ENCODE peak calls at places on chromosome 21, in nine cellular contexts. A, G, O, T, N, X, J, P and S are unnamed samples.

GRCh38 chr21:43864313-43864805 is 664 bp upstream of the AGPAT3 start:
- DNase-seq in A (peak), G (peak), O (peak), T (no peak), N (no peak), X (peak), J (peak), P (peak), S (peak)

GRCh38 chr21:41786521-41786987 is 19.7 kb upstream of the RIPK4 start:
- DNase-seq in A (peak), G (no peak), O (no peak), T (no peak), N (no peak), X (no peak), J (no peak), P (peak), S (no peak)

GRCh38 chr21:41668686-41669532 is 97.9 kb downstream of the RIPK4 start:
- DNase-seq in A (no peak), G (no peak), O (no peak), T (no peak), N (no peak), X (no peak), J (peak), P (no peak), S (no peak)

GRCh38 chr21:42518216-42518615 is 4.6 kb downstream of the SLC37A1 start:
- DNase-seq in A (no peak), G (no peak), O (no peak), T (no peak), N (peak), X (no peak), J (no peak), P (no peak), S (no peak)

GRCh38 chr21:38834725-38835124 is 29.0 kb downstream of the ETS2 start:
- DNase-seq in A (no peak), G (no peak), O (no peak), T (no peak), N (no peak), X (no peak), J (no peak), P (no peak), S (no peak)

GRCh38 chr21:34821717-34822116 is 152.9 kb downstream of the CLIC6 start:
- DNase-seq in A (no peak), G (no peak), O (no peak), T (no peak), N (no peak), X (no peak), J (no peak), P (no peak), S (no peak)

GRCh38 chr21:41750051-41750450 is 16.8 kb downstream of the RIPK4 start:
- DNase-seq in A (no peak), G (no peak), O (no peak), T (no peak), N (no peak), X (no peak), J (peak), P (no peak), S (no peak)

GRCh38 chr21:34724857-34725195 is 56.0 kb downstream of the CLIC6 start:
- DNase-seq in A (no peak), G (no peak), O (no peak), T (no peak), N (no peak), X (no peak), J (no peak), P (no peak), S (no peak)

GRCh38 chr21:44548922-44549321 is 2.4 kb downstream of the KRTAP10-2 start:
- DNase-seq in A (no peak), G (no peak), O (no peak), T (no peak), N (no peak), X (no peak), J (peak), P (no peak), S (no peak)

GRCh38 chr21:25750085-25750484 is 15.3 kb downstream of the GABPA start:
- DNase-seq in A (no peak), G (no peak), O (no peak), T (no peak), N (no peak), X (peak), J (no peak), P (no peak), S (no peak)

GRCh38 chr21:36615274-36615964 is 83.5 kb upstream of the SIM2 start:
- DNase-seq in A (no peak), G (no peak), O (no peak), T (peak), N (no peak), X (no peak), J (peak), P (no peak), S (no peak)

GRCh38 chr21:44989538-44989888 is 49.7 kb downstream of the SLX9 start:
- DNase-seq in A (no peak), G (no peak), O (no peak), T (no peak), N (no peak), X (no peak), J (no peak), P (no peak), S (no peak)

GRCh38 chr21:17903929-17904639 is 84.9 kb upstream of the C21orf91 start:
- DNase-seq in A (no peak), G (no peak), O (no peak), T (no peak), N (no peak), X (no peak), J (no peak), P (no peak), S (no peak)

GRCh38 chr21:45041351-45041805 is 33.0 kb upstream of the ADARB1 start:
- DNase-seq in A (no peak), G (no peak), O (no peak), T (no peak), N (peak), X (peak), J (peak), P (no peak), S (no peak)

GRCh38 chr21:36265431-36265830 is 54.6 kb upstream of the MORC3 start:
- DNase-seq in A (no peak), G (no peak), O (peak), T (no peak), N (no peak), X (no peak), J (no peak), P (no peak), S (no peak)

GRCh38 chr21:40331804-40332203 is 464.6 kb downstream of the PCP4 start:
- DNase-seq in A (no peak), G (no peak), O (no peak), T (no peak), N (no peak), X (no peak), J (no peak), P (no peak), S (no peak)

GRCh38 chr21:38289697-38290096 is 32.9 kb downstream of the KCNJ15 start:
- DNase-seq in A (no peak), G (no peak), O (no peak), T (no peak), N (peak), X (no peak), J (no peak), P (no peak), S (no peak)

GRCh38 chr21:37410639-37411038 is 44.1 kb downstream of the DYRK1A start:
- DNase-seq in A (no peak), G (no peak), O (no peak), T (no peak), N (no peak), X (no peak), J (no peak), P (no peak), S (no peak)

GRCh38 chr21:33229099-33229775 is 501 bp upstream of the IFNAR2 start:
- DNase-seq in A (no peak), G (no peak), O (no peak), T (no peak), N (no peak), X (no peak), J (peak), P (no peak), S (no peak)

GRCh38 chr21:33230518-33231324 is 983 bp downstream of the IFNAR2 start:
- DNase-seq in A (peak), G (peak), O (peak), T (peak), N (no peak), X (peak), J (peak), P (peak), S (peak)

GRCh38 chr21:16650984-16651383 is 861.9 kb upstream of the CXADR start:
- DNase-seq in A (no peak), G (no peak), O (no peak), T (no peak), N (no peak), X (no peak), J (no peak), P (no peak), S (no peak)

GRCh38 chr21:27190601-27191000 is 223.7 kb upstream of the ADAMTS5 start:
- DNase-seq in A (no peak), G (no peak), O (no peak), T (no peak), N (no peak), X (no peak), J (no peak), P (no peak), S (no peak)

GRCh38 chr21:39097981-39098380 is 85.3 kb downstream of the PSMG1 start:
- DNase-seq in A (no peak), G (no peak), O (no peak), T (no peak), N (no peak), X (no peak), J (no peak), P (no peak), S (no peak)

GRCh38 chr21:23977971-23978370 is 1629.3 kb downstream of the MRPL39 start:
- DNase-seq in A (no peak), G (no peak), O (no peak), T (no peak), N (no peak), X (no peak), J (no peak), P (no peak), S (no peak)

GRCh38 chr21:15706686-15707085 is 23.1 kb upstream of the USP25 start:
- DNase-seq in A (no peak), G (no peak), O (no peak), T (no peak), N (no peak), X (no peak), J (no peak), P (peak), S (no peak)

GRCh38 chr21:17775431-17776126 is 43.6 kb downstream of the C21orf91 start:
- DNase-seq in A (no peak), G (peak), O (no peak), T (no peak), N (no peak), X (no peak), J (no peak), P (no peak), S (no peak)

GRCh38 chr21:28336299-28336698 is 656.4 kb downstream of the LTN1 start:
- DNase-seq in A (peak), G (no peak), O (peak), T (no peak), N (peak), X (no peak), J (no peak), P (peak), S (no peak)

GRCh38 chr21:20999567-21000169 is 1.5 kb downstream of the NCAM2 start:
- DNase-seq in A (peak), G (peak), O (peak), T (peak), N (peak), X (peak), J (peak), P (peak), S (peak)

GRCh38 chr21:16071082-16071481 is 341.3 kb downstream of the USP25 start:
- DNase-seq in A (no peak), G (no peak), O (peak), T (no peak), N (no peak), X (no peak), J (no peak), P (no peak), S (no peak)

GRCh38 chr21:36719614-36720013 is 20.7 kb downstream of the SIM2 start:
- DNase-seq in A (no peak), G (no peak), O (no peak), T (no peak), N (no peak), X (no peak), J (peak), P (peak), S (no peak)

GRCh38 chr21:45021428-45022347 is 52.7 kb upstream of the ADARB1 start:
- DNase-seq in A (no peak), G (no peak), O (no peak), T (no peak), N (no peak), X (peak), J (peak), P (no peak), S (peak)

GRCh38 chr21:25176637-25177412 is 430.5 kb downstream of the MRPL39 start:
- DNase-seq in A (no peak), G (no peak), O (no peak), T (no peak), N (no peak), X (no peak), J (no peak), P (no peak), S (no peak)

GRCh38 chr21:42535602-42536171 is 22.0 kb downstream of the SLC37A1 start:
- DNase-seq in A (no peak), G (no peak), O (no peak), T (no peak), N (no peak), X (no peak), J (no peak), P (peak), S (no peak)

GRCh38 chr21:36909901-36910561 is 56.4 kb downstream of the HLCS start:
- DNase-seq in A (no peak), G (no peak), O (no peak), T (no peak), N (no peak), X (no peak), J (no peak), P (peak), S (no peak)

GRCh38 chr21:25878334-25878733 is 143.6 kb downstream of the GABPA start:
- DNase-seq in A (no peak), G (no peak), O (no peak), T (no peak), N (no peak), X (no peak), J (no peak), P (no peak), S (no peak)

GRCh38 chr21:33490991-33491372 is 534 bp downstream of the DNAJC28 start:
- DNase-seq in A (no peak), G (no peak), O (peak), T (no peak), N (no peak), X (no peak), J (peak), P (peak), S (no peak)

GRCh38 chr21:37139902-37140301 is 66.8 kb downstream of the TTC3 start:
- DNase-seq in A (no peak), G (no peak), O (no peak), T (no peak), N (no peak), X (no peak), J (no peak), P (no peak), S (no peak)

GRCh38 chr21:26637346-26637745 is 64.3 kb upstream of the CYYR1 start:
- DNase-seq in A (no peak), G (no peak), O (peak), T (no peak), N (no peak), X (no peak), J (no peak), P (no peak), S (no peak)

GRCh38 chr21:39132248-39132647 is 51.0 kb downstream of the PSMG1 start:
- DNase-seq in A (no peak), G (no peak), O (no peak), T (no peak), N (no peak), X (no peak), J (no peak), P (no peak), S (no peak)

GRCh38 chr21:41234574-41234973 is 66.6 kb downstream of the BACE2 start:
- DNase-seq in A (peak), G (no peak), O (no peak), T (no peak), N (no peak), X (no peak), J (no peak), P (no peak), S (no peak)